ENCODE peak calls at places on chromosomes 16 and 17, in six cellular contexts. Z is gastrocnemius medialis, A is Kasumi-1, P is HEK293T, F is right lobe of liver, Y is NCI-H345. L is an unnamed sample.

GRCh38 chr16:1823821-1824220 is 2.8 kb downstream of the HAGH start:
- DNase-seq in Z (no peak), A (peak; percentile 50), P (no peak), F (peak; percentile 74), Y (no peak), L (no peak)

GRCh38 chr17:81387235-81388060 is 7.8 kb upstream of the BAHCC1 start:
- DNase-seq in Z (no peak), A (peak; percentile 35), P (peak; percentile 59), F (no peak), Y (peak; percentile 47), L (peak; percentile 64)

GRCh38 chr17:9256944-9257629 is 235.8 kb downstream of the NTN1 start:
- DNase-seq in Z (no peak), A (no peak), P (no peak), F (no peak), Y (peak; percentile 34), L (no peak)

GRCh38 chr16:19366384-19366783 is 51.3 kb upstream of the TMC5 start:
- DNase-seq in Z (no peak), A (no peak), P (no peak), F (no peak), Y (no peak), L (no peak)

GRCh38 chr16:89853306-89853993 is 19.9 kb upstream of the TCF25 start:
- DNase-seq in Z (no peak), A (no peak), P (no peak), F (peak; percentile 82), Y (no peak), L (peak; percentile 79)

GRCh38 chr17:35705230-35705629 is 26.2 kb upstream of the RASL10B start:
- DNase-seq in Z (no peak), A (no peak), P (no peak), F (no peak), Y (no peak), L (no peak)

GRCh38 chr16:67486805-67487204 is 3.5 kb upstream of the AGRP start:
- DNase-seq in Z (no peak), A (peak; percentile 67), P (no peak), F (no peak), Y (no peak), L (no peak)

GRCh38 chr16:12386076-12386641 is 409.6 kb downstream of the SNX29 start:
- DNase-seq in Z (no peak), A (no peak), P (no peak), F (no peak), Y (no peak), L (no peak)

GRCh38 chr17:74298690-74299617 is 24.9 kb downstream of the DNAI2 start:
- DNase-seq in Z (no peak), A (no peak), P (no peak), F (no peak), Y (no peak), L (no peak)

GRCh38 chr17:78026381-78026780 is 67.9 kb downstream of the TNRC6C start:
- DNase-seq in Z (no peak), A (peak; percentile 14), P (no peak), F (no peak), Y (no peak), L (no peak)

GRCh38 chr17:68349157-68349556 is 57.9 kb downstream of the ARSG start:
- DNase-seq in Z (no peak), A (no peak), P (no peak), F (no peak), Y (no peak), L (no peak)

GRCh38 chr17:45302649-45303173 is 14.1 kb downstream of the MAP3K14 start:
- DNase-seq in Z (peak; percentile 40), A (peak; percentile 9), P (no peak), F (no peak), Y (no peak), L (no peak)

GRCh38 chr17:79911430-79912399 is 72.5 kb upstream of the CBX4 start:
- DNase-seq in Z (no peak), A (no peak), P (no peak), F (no peak), Y (no peak), L (no peak)

GRCh38 chr17:48439875-48440505 is 10.0 kb upstream of the SKAP1 start:
- DNase-seq in Z (no peak), A (no peak), P (no peak), F (no peak), Y (no peak), L (no peak)

GRCh38 chr16:28977703-28978641 is 3.4 kb downstream of the SPNS1 start:
- DNase-seq in Z (no peak), A (no peak), P (peak; percentile 28), F (no peak), Y (peak; percentile 24), L (no peak)

GRCh38 chr17:20996724-20997615 is 45.8 kb downstream of the USP22 start:
- DNase-seq in Z (no peak), A (no peak), P (no peak), F (no peak), Y (no peak), L (no peak)

GRCh38 chr17:69492410-69493071 is 78.0 kb downstream of the MAP2K6 start:
- DNase-seq in Z (no peak), A (no peak), P (no peak), F (no peak), Y (no peak), L (no peak)

GRCh38 chr17:27479838-27480237 is 23.6 kb downstream of the KSR1 start:
- DNase-seq in Z (no peak), A (no peak), P (no peak), F (no peak), Y (no peak), L (no peak)

GRCh38 chr17:81492202-81492601 is 20.4 kb downstream of the ACTG1 start:
- DNase-seq in Z (no peak), A (no peak), P (no peak), F (no peak), Y (no peak), L (no peak)

GRCh38 chr16:14003119-14003570 is 68.0 kb upstream of the MRTFB start:
- DNase-seq in Z (no peak), A (peak; percentile 61), P (peak; percentile 65), F (peak; percentile 24), Y (peak; percentile 38), L (no peak)

L was measured in left lobe of liver.